ENCODE peak calls at places on chromosome 11, in seven cellular contexts. R is right lobe of liver; W is iris pigment epithelial cell; I is stimulated activated CD4-positive, alpha-beta T cell treated with anti-CD3 and anti-CD28 coated beads, Interleukin-4, amount 100 ng/mL, for 48 hours; Y is CD8-positive, alpha-beta memory T cell; X is NCI-H1092; O is stimulated activated naive CD4-positive, alpha-beta T cell. A is an unnamed sample.

GRCh38 chr11:68727783-68728182 is 23.5 kb downstream of the TESMIN start:
- DNase-seq in W (no peak), X (no peak), R (no peak), O (no peak), I (no peak), Y (no peak), A (peak)

GRCh38 chr11:116500002-116500832 is 272.6 kb downstream of the BUD13 start:
- DNase-seq in Y (no peak), X (peak), R (no peak), I (no peak), O (no peak), W (no peak), A (no peak)

GRCh38 chr11:61007971-61008896 is 36.8 kb downstream of the CD6 start:
- DNase-seq in W (no peak), X (no peak), R (no peak), O (no peak), I (no peak), Y (no peak), A (no peak)

GRCh38 chr11:34331329-34331728 is 26.5 kb downstream of the ABTB2 start:
- DNase-seq in Y (no peak), R (no peak), W (peak), O (no peak), X (peak), I (no peak), A (no peak)

GRCh38 chr11:78812513-78813293 is 238.0 kb upstream of the NARS2 start:
- DNase-seq in W (no peak), R (no peak), I (no peak), X (no peak), O (no peak), Y (no peak), A (peak)

GRCh38 chr11:26330255-26330654 is 1.7 kb upstream of the ANO3 start:
- DNase-seq in X (no peak), Y (no peak), R (no peak), W (no peak), O (no peak), I (no peak), A (no peak)

GRCh38 chr11:34366522-34366921 is 8.7 kb upstream of the ABTB2 start:
- DNase-seq in W (no peak), X (peak), Y (no peak), R (no peak), O (no peak), I (no peak), A (no peak)

GRCh38 chr11:62705401-62705800 is 1.8 kb downstream of the BSCL2 start:
- DNase-seq in Y (no peak), W (no peak), R (peak), O (no peak), I (no peak), X (no peak), A (no peak)

A was measured in RPMI8226.